ENCODE peak calls at places on chromosomes 3 and 15, in seven cellular contexts. K is Panc1; X is PC-3; N is prostate gland; M is CD8-positive, alpha-beta T cell; V is substantia nigra; R is upper lobe of right lung. F is an unnamed sample.

GRCh38 chr15:62769604-62770003 is 272.9 kb upstream of the TPM1 start:
- DNase-seq in X (peak), M (no peak), N (no peak), V (no peak), K (no peak), R (no peak), F (no peak)

GRCh38 chr15:45522931-45523331 is 376 bp upstream of the SLC30A4 start:
- DNase-seq in R (no peak), N (peak), V (no peak), K (peak), X (peak), M (no peak), F (no peak)

GRCh38 chr3:2166552-2166951 is 67.9 kb downstream of the CNTN4 start:
- DNase-seq in R (no peak), V (no peak), M (no peak), N (no peak), X (no peak), K (no peak), F (no peak)

GRCh38 chr15:33209575-33210519 is 15.3 kb upstream of the FMN1 start:
- DNase-seq in M (no peak), R (no peak), N (no peak), X (no peak), V (no peak), K (no peak), F (no peak)

GRCh38 chr3:134646086-134646485 is 4.7 kb downstream of the KY start:
- DNase-seq in K (no peak), V (no peak), X (no peak), R (no peak), M (no peak), N (no peak), F (no peak)

GRCh38 chr3:144760831-144761230 is 789.2 kb downstream of the DIPK2A start:
- DNase-seq in K (no peak), V (no peak), X (no peak), N (no peak), M (no peak), R (no peak), F (no peak)

GRCh38 chr15:32861741-32862140 is 143.9 kb downstream of the GREM1 start:
- DNase-seq in V (peak), N (no peak), M (no peak), K (no peak), X (no peak), R (peak), F (no peak)

GRCh38 chr15:58460108-58460507 is 28.3 kb downstream of the LIPC start:
- DNase-seq in M (no peak), N (no peak), R (no peak), X (no peak), V (no peak), K (no peak), F (no peak)

GRCh38 chr3:197003461-197004385 is 25.9 kb downstream of the MELTF start:
- DNase-seq in V (no peak), N (peak), R (peak), X (peak), K (no peak), M (no peak), F (no peak)

GRCh38 chr15:51375966-51376640 is 34.6 kb downstream of the GLDN start:
- DNase-seq in V (no peak), R (no peak), K (no peak), N (no peak), M (no peak), X (peak), F (no peak)

GRCh38 chr15:94607176-94607654 is 375.9 kb downstream of the MCTP2 start:
- DNase-seq in X (no peak), R (no peak), N (no peak), K (no peak), M (no peak), V (no peak), F (no peak)

DNA sequence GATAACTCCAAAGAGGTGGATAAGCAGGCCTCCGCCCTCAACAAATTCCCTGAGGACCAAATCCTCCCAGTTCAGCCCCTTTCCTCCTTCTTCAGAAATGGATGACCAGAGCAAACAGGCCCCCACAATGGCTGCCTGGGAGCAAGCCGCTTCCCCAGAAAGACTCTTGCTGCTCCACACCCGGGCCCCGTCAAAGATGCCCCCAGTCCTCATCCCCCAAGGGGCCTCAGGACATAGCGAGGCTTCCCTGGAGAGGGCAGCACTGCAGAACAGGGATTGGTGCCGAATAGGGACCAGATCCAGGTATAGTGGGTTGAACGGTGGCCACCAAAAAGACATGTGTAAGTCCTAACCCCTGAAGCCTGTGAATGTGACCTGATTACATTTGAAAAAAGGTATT is 502.3 kb downstream of the SHQ1 start:
- DNase-seq in R (no peak), X (no peak), M (no peak), V (no peak), N (no peak), K (no peak), F (no peak)
- H3K27ac ChIP-seq in R (no peak), X (no peak), M (no peak), V (no peak), N (no peak), K (no peak), F (peak)

GRCh38 chr15:90483640-90484039 is 46.1 kb upstream of the CRTC3 start:
- DNase-seq in M (no peak), X (no peak), R (no peak), V (no peak), K (no peak), N (no peak), F (no peak)

GRCh38 chr15:90481023-90481422 is 48.7 kb upstream of the CRTC3 start:
- DNase-seq in M (no peak), V (no peak), X (no peak), N (no peak), R (no peak), K (no peak), F (peak)

GRCh38 chr15:90482124-90483011 is 47.4 kb upstream of the CRTC3 start:
- DNase-seq in M (peak), N (peak), V (no peak), R (no peak), K (peak), X (peak), F (peak)

GRCh38 chr15:90479656-90480055 is 50.1 kb upstream of the CRTC3 start:
- DNase-seq in N (peak), X (peak), K (no peak), M (no peak), V (no peak), R (no peak), F (no peak)

GRCh38 chr15:90483012-90483307 is 46.8 kb upstream of the CRTC3 start:
- DNase-seq in X (no peak), N (no peak), R (no peak), V (no peak), M (no peak), K (no peak), F (no peak)
- H3K27ac ChIP-seq in X (no peak), N (no peak), R (no peak), V (peak), M (no peak), K (no peak), F (no peak)

DNA sequence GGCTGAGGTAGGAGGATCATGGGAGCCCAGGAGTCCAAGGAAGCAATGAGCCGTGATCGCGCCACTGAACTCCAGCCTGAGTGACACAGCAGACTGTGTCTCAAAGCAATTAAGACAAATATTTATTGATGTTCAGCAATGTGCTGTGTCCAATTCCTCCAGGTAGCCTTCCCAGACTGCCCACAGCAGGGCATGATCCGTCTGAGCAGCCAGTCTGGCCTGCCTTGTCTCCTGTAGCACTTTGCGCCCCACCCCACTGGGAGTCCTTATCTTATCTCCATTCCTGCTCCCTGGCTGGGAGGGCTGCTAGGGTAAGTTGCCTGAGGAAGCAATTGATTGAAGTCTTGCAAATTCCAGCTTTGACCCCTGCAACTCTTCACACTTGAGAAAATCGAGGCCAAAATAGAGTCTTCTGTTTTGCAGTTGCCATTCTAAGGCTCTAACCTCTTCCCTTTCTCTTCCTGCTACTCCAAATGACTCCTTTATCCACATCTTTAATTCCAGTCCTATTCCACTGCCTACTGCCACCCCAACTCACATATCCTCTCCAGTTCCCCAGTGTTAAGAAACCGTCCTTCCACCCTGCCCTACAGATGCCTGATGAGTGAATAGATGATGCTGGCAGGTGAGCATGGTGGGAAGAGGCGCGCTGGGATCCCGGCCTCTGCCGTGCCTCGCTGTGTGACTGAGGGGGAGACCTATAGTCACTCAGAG is 26.9 kb upstream of the LCTL start:
- DNase-seq in V (no peak), X (no peak), M (no peak), K (no peak), N (no peak), R (no peak), F (no peak)
- H3K27ac ChIP-seq in V (no peak), X (no peak), M (no peak), K (no peak), N (no peak), R (no peak), F (no peak)

GRCh38 chr3:71393745-71394144 is 189.8 kb downstream of the FOXP1 start:
- DNase-seq in V (no peak), N (no peak), K (no peak), R (no peak), X (no peak), M (no peak), F (no peak)

GRCh38 chr3:71397046-71397445 is 186.5 kb downstream of the FOXP1 start:
- DNase-seq in N (no peak), V (no peak), R (no peak), X (peak), K (peak), M (no peak), F (no peak)

GRCh38 chr3:71395927-71396695 is 187.4 kb downstream of the FOXP1 start:
- DNase-seq in R (no peak), V (no peak), N (no peak), K (no peak), X (peak), M (no peak), F (no peak)

GRCh38 chr3:71393093-71393492 is 190.4 kb downstream of the FOXP1 start:
- DNase-seq in K (no peak), N (no peak), X (no peak), M (no peak), V (no peak), R (no peak), F (no peak)

GRCh38 chr3:71395470-71395869 is 188.1 kb downstream of the FOXP1 start:
- DNase-seq in V (no peak), N (peak), M (no peak), R (no peak), K (no peak), X (no peak), F (no peak)
- H3K27ac ChIP-seq in V (no peak), N (no peak), M (no peak), R (no peak), K (no peak), X (no peak), F (no peak)

GRCh38 chr3:126617574-126617973 is 37.4 kb downstream of the TXNRD3 start:
- DNase-seq in K (no peak), X (no peak), M (no peak), V (no peak), R (no peak), N (no peak), F (no peak)

GRCh38 chr3:126613481-126614187 is 41.3 kb downstream of the TXNRD3 start:
- DNase-seq in M (no peak), K (no peak), V (no peak), N (no peak), X (no peak), R (no peak), F (no peak)

GRCh38 chr3:126607214-126607908 is 47.6 kb downstream of the TXNRD3 start:
- DNase-seq in V (no peak), N (no peak), M (peak), R (no peak), X (peak), K (no peak), F (no peak)

GRCh38 chr3:126616931-126617330 is 38.0 kb downstream of the TXNRD3 start:
- DNase-seq in N (no peak), X (peak), M (no peak), V (no peak), K (no peak), R (no peak), F (no peak)

GRCh38 chr3:126612464-126613205 is 42.3 kb downstream of the TXNRD3 start:
- DNase-seq in X (no peak), N (no peak), M (no peak), R (no peak), K (no peak), V (no peak), F (no peak)
- H3K27ac ChIP-seq in X (no peak), N (no peak), M (no peak), R (no peak), K (no peak), V (no peak), F (no peak)

GRCh38 chr3:172592898-172593669 is 69.9 kb upstream of the TNFSF10 start:
- DNase-seq in X (no peak), R (no peak), K (no peak), M (no peak), V (no peak), N (no peak), F (no peak)
- H3K27ac ChIP-seq in X (no peak), R (no peak), K (no peak), M (no peak), V (no peak), N (no peak), F (peak)

GRCh38 chr15:101619615-101619865 is 32.6 kb downstream of the TM2D3 start:
- DNase-seq in N (no peak), X (no peak), M (no peak), V (no peak), K (no peak), R (no peak), F (no peak)
- H3K27ac ChIP-seq in N (no peak), X (no peak), M (no peak), V (no peak), K (no peak), R (no peak), F (no peak)

F was measured in effector memory CD4-positive, alpha-beta T cell.